ENCODE peak calls at places on chromosomes 11 and 22, in five cellular contexts. I is GM23338, Z is HepG2, W is HCT116, Y is H1. S is an unnamed sample.
A peak's percentile ranks its signal among the peaks of the same experiment; 100 is the strongest.

GRCh38 chr11:69956669-69957190 is 121.4 kb upstream of the ANO1 start:
- DNase-seq in I (no peak), Z (no peak), W (no peak), Y (no peak), S (no peak)

GRCh38 chr11:17613428-17613962 is 66.4 kb downstream of the OTOG start:
- DNase-seq in I (no peak), Z (no peak), W (no peak), Y (no peak), S (no peak)

GRCh38 chr11:72319261-72319660 is 75.3 kb upstream of the PHOX2A start:
- DNase-seq in I (no peak), Z (no peak), W (no peak), Y (no peak), S (no peak)

GRCh38 chr22:48477031-48477721 is 1350.5 kb downstream of the BRD1 start:
- DNase-seq in I (no peak), Z (no peak), W (no peak), Y (no peak), S (no peak)

GRCh38 chr11:16191852-16192240 is 164.5 kb downstream of the SOX6 start:
- DNase-seq in I (no peak), Z (no peak), W (no peak), Y (no peak), S (no peak)

GRCh38 chr11:2707736-2708135 is 7.9 kb upstream of the KCNQ1OT1 start:
- DNase-seq in I (no peak), Z (no peak), W (no peak), Y (no peak), S (no peak)

GRCh38 chr22:45830531-45831245 is 146.3 kb downstream of the WNT7B start:
- DNase-seq in I (no peak), Z (no peak), W (no peak), Y (no peak), S (no peak)

GRCh38 chr11:124841186-124841585 is 24.0 kb upstream of the ROBO3 start:
- DNase-seq in I (no peak), Z (no peak), W (no peak), Y (no peak), S (no peak)

GRCh38 chr11:113106507-113106906 is 145.3 kb downstream of the NCAM1 start:
- DNase-seq in I (no peak), Z (no peak), W (no peak), Y (no peak), S (no peak)

GRCh38 chr11:61963282-61964057 is 4.0 kb downstream of the FTH1 start:
- DNase-seq in I (no peak), Z (no peak), W (no peak), Y (no peak), S (no peak)

GRCh38 chr11:73989156-73989555 is 6.5 kb upstream of the UCP2 start:
- DNase-seq in I (no peak), Z (no peak), W (no peak), Y (no peak), S (no peak)

GRCh38 chr11:57427692-57428082 is 766 bp upstream of the SLC43A3 start:
- DNase-seq in I (no peak), Z (no peak), W (no peak), Y (no peak), S (no peak)

GRCh38 chr22:45290410-45290936 is 5.7 kb downstream of the UPK3A start:
- DNase-seq in I (peak; percentile 40), Z (no peak), W (peak; percentile 64), Y (no peak), S (no peak)

GRCh38 chr22:47128216-47129215 is 366.1 kb downstream of the TBC1D22A start:
- DNase-seq in I (no peak), Z (no peak), W (no peak), Y (no peak), S (no peak)

GRCh38 chr11:79045811-79046304 is 395.0 kb downstream of the TENM4 start:
- DNase-seq in I (no peak), Z (no peak), W (no peak), Y (no peak), S (no peak)

GRCh38 chr22:30453731-30454510 is 17.9 kb downstream of the SEC14L3 start:
- DNase-seq in I (peak; percentile 48), Z (no peak), W (no peak), Y (no peak), S (no peak)

GRCh38 chr22:39208013-39208680 is 36.6 kb downstream of the PDGFB start:
- DNase-seq in I (no peak), Z (no peak), W (no peak), Y (no peak), S (no peak)

GRCh38 chr11:94864646-94865045 is 96.5 kb downstream of the AMOTL1 start:
- DNase-seq in I (no peak), Z (no peak), W (no peak), Y (no peak), S (no peak)

GRCh38 chr11:57515332-57516060 is at the start of gene SLC43A1:
- DNase-seq in I (peak; percentile 57), Z (peak; percentile 46), W (no peak), Y (no peak), S (no peak)

GRCh38 chr11:19723572-19724342 is 11.1 kb downstream of the NAV2 start:
- DNase-seq in I (no peak), Z (peak; percentile 12), W (peak; percentile 36), Y (no peak), S (no peak)

GRCh38 chr22:43398910-43399309 is 12.9 kb upstream of the MPPED1 start:
- DNase-seq in I (no peak), Z (no peak), W (no peak), Y (no peak), S (no peak)

GRCh38 chr22:38085501-38085900 is 1.5 kb upstream of the SLC16A8 start:
- DNase-seq in I (no peak), Z (no peak), W (no peak), Y (no peak), S (no peak)

GRCh38 chr11:106156290-106156937 is 79.0 kb downstream of the AASDHPPT start:
- DNase-seq in I (peak; percentile 72), Z (peak; percentile 15), W (peak; percentile 26), Y (no peak), S (peak; percentile 24)

GRCh38 chr11:29962243-29962642 is 54.6 kb downstream of the KCNA4 start:
- DNase-seq in I (peak; percentile 87), Z (no peak), W (peak; percentile 1), Y (peak; percentile 13), S (no peak)

GRCh38 chr22:37519268-37520195 is at the start of gene CARD10:
- DNase-seq in I (peak; percentile 67), Z (no peak), W (no peak), Y (no peak), S (no peak)

GRCh38 chr22:44648085-44648820 is 53.8 kb upstream of the PRR5 start:
- DNase-seq in I (no peak), Z (no peak), W (no peak), Y (no peak), S (no peak)

DNA sequence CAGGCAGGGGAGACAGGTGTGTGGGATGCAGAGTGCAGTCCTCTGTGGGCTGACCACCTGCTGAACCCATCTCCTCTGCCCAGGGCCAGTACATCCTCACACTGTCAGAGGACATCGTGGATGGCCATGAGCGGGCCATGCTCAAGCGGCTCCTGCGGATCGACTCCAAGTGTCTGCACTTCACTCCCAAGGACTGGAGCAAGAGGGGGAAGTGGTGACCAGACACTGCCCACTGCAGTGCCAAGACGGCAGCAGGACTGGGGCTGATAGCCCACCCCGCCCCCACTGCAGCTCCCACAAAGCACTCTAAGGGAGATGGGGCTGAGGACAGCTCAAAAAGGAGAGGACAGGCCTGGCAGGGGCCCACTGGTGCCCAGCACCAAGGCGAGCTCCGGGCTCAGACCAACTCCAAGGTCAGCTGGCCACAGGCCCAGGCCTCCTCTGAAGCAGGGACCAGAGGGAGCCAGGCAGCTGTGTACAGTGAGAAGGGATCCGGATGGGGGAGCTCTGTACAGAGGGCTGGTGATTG is 1.6 kb downstream of the RNASEH2C start:
- DNase-seq in I (no peak), Z (no peak), W (no peak), Y (no peak), S (no peak)
- TF ChIP-seq POLR2AphosphoS5 in I (no peak), Z (no peak), W (no peak), Y (no peak), S (peak; percentile 10)

GRCh38 chr11:32438883-32439487 is 3.6 kb upstream of the WT1 start:
- DNase-seq in I (peak; percentile 42), Z (no peak), W (no peak), Y (no peak), S (no peak)

GRCh38 chr11:32436751-32437405 is 1.5 kb upstream of the WT1 start:
- DNase-seq in I (peak; percentile 63), Z (no peak), W (no peak), Y (no peak), S (no peak)

GRCh38 chr11:32437406-32438345 is 2.3 kb upstream of the WT1 start:
- DNase-seq in I (peak; percentile 80), Z (no peak), W (no peak), Y (no peak), S (no peak)

GRCh38 chr11:32439488-32440210 is 4.3 kb upstream of the WT1 start:
- DNase-seq in I (peak; percentile 32), Z (no peak), W (no peak), Y (no peak), S (no peak)

GRCh38 chr11:32438346-32438882 is 3.1 kb upstream of the WT1 start:
- DNase-seq in I (peak; percentile 13), Z (no peak), W (no peak), Y (no peak), S (no peak)
- TF ChIP-seq EZH2 in I (peak; percentile 1), Z (no peak), W (no peak), Y (no peak), S (no peak)

DNA sequence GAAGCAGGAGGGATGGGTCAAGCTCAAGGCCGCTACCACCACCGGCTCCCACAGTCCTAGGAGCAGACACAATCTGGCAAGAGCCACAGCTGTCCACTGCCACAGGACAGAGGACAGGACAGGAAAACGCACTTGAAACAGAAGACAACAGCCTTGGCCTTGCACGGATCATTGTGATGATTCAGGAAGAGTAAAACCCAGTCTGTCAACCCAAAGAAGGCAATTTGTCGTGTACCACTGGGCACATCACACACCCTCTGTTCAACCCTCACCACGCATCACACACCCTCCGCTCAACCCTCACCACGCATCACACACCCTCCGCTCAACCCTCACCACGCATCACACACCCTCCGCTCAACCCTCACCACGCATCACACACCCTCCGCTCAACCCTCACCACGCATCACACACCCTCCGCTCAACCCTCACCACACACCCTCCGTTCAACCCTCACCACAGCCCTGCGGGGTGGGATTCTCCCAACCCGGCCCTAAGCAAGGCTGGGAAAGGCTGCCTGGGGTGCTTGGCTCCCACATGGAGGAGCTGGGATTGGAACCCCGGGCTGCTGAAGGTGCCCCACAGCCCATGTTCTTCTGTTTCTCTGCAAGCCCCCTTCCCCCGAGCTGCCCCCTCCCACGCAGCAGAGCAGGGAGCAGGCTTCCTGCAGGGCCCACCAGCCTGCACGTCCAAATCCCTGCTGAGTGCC is 11.3 kb upstream of the CDC42BPG start:
- DNase-seq in I (no peak), Z (no peak), W (no peak), Y (no peak), S (no peak)
- H3K4me3 ChIP-seq in I (no peak overlapping the region), Z (no peak overlapping the region), W (no peak overlapping the region), Y (no peak overlapping the region), S (no peak overlapping the region)

GRCh38 chr11:60172011-60172410 is 10.9 kb downstream of the MS4A6A start:
- DNase-seq in I (no peak), Z (no peak), W (no peak), Y (no peak), S (no peak)

GRCh38 chr11:60168306-60168705 is 14.6 kb downstream of the MS4A6A start:
- DNase-seq in I (no peak), Z (no peak), W (no peak), Y (no peak), S (no peak)

GRCh38 chr11:60170566-60170965 is 12.3 kb downstream of the MS4A6A start:
- DNase-seq in I (no peak), Z (no peak), W (no peak), Y (no peak), S (no peak)

GRCh38 chr11:60165946-60166345 is 16.9 kb downstream of the MS4A6A start:
- DNase-seq in I (no peak), Z (no peak), W (no peak), Y (no peak), S (no peak)

GRCh38 chr11:60169264-60169915 is 13.5 kb downstream of the MS4A6A start:
- DNase-seq in I (peak; percentile 68), Z (peak; percentile 33), W (peak; percentile 27), Y (no peak), S (no peak)
- TF ChIP-seq POLR2AphosphoS5 in I (no peak), Z (no peak), W (no peak), Y (no peak), S (no peak)